ENCODE peak calls at places on chromosome 2, in four cellular contexts. R is GM12878, T is HCT116, E is K562. F is an unnamed sample.

GRCh38 chr2:190948671-190949070 is 65.3 kb downstream of the STAT1 start:
- DNase-seq in R (no peak), T (peak), E (no peak), F (no peak)

GRCh38 chr2:105754011-105754410 is 9.3 kb downstream of the NCK2 start:
- DNase-seq in R (no peak), T (no peak), E (no peak), F (no peak)

GRCh38 chr2:130864830-130865229 is 28.1 kb downstream of the ARHGEF4 start:
- DNase-seq in R (no peak), T (peak), E (no peak), F (no peak)

GRCh38 chr2:69011611-69012157 is 1.3 kb upstream of the ANTXR1 start:
- DNase-seq in R (no peak), T (no peak), E (no peak), F (no peak)

GRCh38 chr2:66862871-66863650 is 428.1 kb downstream of the MEIS1 start:
- DNase-seq in R (no peak), T (no peak), E (no peak), F (no peak)

GRCh38 chr2:191114403-191114886 is 36.3 kb downstream of the STAT4 start:
- DNase-seq in R (peak), T (no peak), E (no peak), F (no peak)

GRCh38 chr2:147843421-147843863 is 1.4 kb upstream of the ACVR2A start:
- DNase-seq in R (no peak), T (no peak), E (no peak), F (no peak)

GRCh38 chr2:99971326-99971965 is 170.9 kb downstream of the AFF3 start:
- DNase-seq in R (no peak), T (no peak), E (no peak), F (no peak)

GRCh38 chr2:44237221-44237620 is 38.1 kb upstream of the SLC3A1 start:
- DNase-seq in R (peak), T (no peak), E (no peak), F (no peak)

GRCh38 chr2:44230378-44230777 is 44.9 kb upstream of the SLC3A1 start:
- DNase-seq in R (no peak), T (no peak), E (no peak), F (no peak)

GRCh38 chr2:44233450-44234128 is 41.7 kb upstream of the SLC3A1 start:
- DNase-seq in R (no peak), T (no peak), E (no peak), F (peak)
- TF ChIP-seq JUND in R (no peak), T (peak), E (no peak), F (no peak)

DNA sequence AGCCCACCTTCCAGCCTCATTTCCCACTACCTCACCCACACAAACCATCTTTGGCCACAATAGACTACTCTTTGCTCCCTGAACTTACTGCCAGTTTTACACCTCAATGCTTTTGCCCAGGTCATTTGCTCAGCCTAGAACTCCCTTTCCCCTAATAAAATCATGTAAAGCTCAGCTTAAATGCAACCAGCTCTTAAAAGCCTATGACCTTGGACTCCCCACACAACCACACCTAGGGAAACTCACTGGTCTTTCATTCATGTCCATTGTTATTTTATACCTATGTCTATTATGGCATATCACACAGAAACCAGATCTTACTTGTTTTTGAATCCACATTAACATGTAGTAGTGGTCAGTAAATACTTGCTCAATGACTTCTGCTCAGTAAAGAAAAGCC is 14.5 kb upstream of the XDH start:
- DNase-seq in R (no peak), T (no peak), E (no peak), F (no peak)
- TF ChIP-seq JUND in R (no peak), T (no peak), E (no peak), F (no peak)

GRCh38 chr2:43853141-43854081 is 14.6 kb downstream of the ABCG8 start:
- DNase-seq in R (no peak), T (no peak), E (no peak), F (no peak)

GRCh38 chr2:43854671-43855070 is 15.9 kb downstream of the ABCG8 start:
- DNase-seq in R (no peak), T (no peak), E (no peak), F (no peak)

GRCh38 chr2:43855292-43855691 is 16.5 kb downstream of the ABCG8 start:
- DNase-seq in R (no peak), T (no peak), E (no peak), F (no peak)

GRCh38 chr2:43851026-43851980 is 12.5 kb downstream of the ABCG8 start:
- DNase-seq in R (no peak), T (no peak), E (peak), F (no peak)

GRCh38 chr2:43852196-43852730 is 13.5 kb downstream of the ABCG8 start:
- DNase-seq in R (no peak), T (no peak), E (peak), F (no peak)
- TF ChIP-seq JUND in R (no peak), T (no peak), E (no peak), F (no peak)

GRCh38 chr2:170423919-170424318 is 246.0 kb downstream of the MYO3B start:
- DNase-seq in R (no peak), T (no peak), E (no peak), F (no peak)
- TF ChIP-seq JUND in R (no peak), T (no peak), E (no peak), F (no peak)

GRCh38 chr2:119481501-119482455 is 42.5 kb downstream of the SCTR start:
- DNase-seq in R (no peak), T (no peak), E (no peak), F (no peak)
- TF ChIP-seq JUND in R (no peak), T (no peak), E (no peak), F (no peak)

GRCh38 chr2:101871480-101871879 is 120.3 kb upstream of the IL1R2 start:
- DNase-seq in R (no peak), T (no peak), E (no peak), F (no peak)

GRCh38 chr2:101874069-101874468 is 117.7 kb upstream of the IL1R2 start:
- DNase-seq in R (no peak), T (no peak), E (no peak), F (no peak)

GRCh38 chr2:101870444-101870843 is 121.3 kb upstream of the IL1R2 start:
- DNase-seq in R (no peak), T (no peak), E (no peak), F (no peak)

GRCh38 chr2:101872480-101872879 is 119.3 kb upstream of the IL1R2 start:
- DNase-seq in R (no peak), T (no peak), E (no peak), F (no peak)

DNA sequence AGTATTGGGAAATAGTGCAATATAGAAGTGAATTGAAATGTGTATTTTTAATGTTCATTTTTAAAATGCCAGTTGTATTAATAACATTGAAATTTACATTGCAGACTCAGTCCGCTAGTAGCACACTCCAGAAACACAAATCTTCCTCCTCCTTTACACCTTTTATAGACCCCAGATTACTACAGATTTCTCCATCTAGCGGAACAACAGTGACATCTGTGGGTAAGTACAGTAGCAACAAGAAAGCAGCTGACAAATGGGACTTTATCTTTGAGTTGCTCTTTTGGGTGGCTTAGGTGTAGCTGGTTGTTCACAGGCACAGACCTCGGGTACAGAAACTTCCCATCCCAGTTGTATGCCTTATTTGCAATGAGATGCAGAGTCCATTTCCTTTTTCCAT is 118.2 kb upstream of the IL1R2 start:
- DNase-seq in R (no peak), T (no peak), E (peak), F (no peak)
- TF ChIP-seq JUND in R (no peak), T (no peak), E (no peak), F (no peak)

F was measured in T47D.